ENCODE peak calls at places on chromosomes 3 and 15, in eight cellular contexts. One of them, this sample, is unnamed.

GRCh38 chr15:23402544-23402943 is 44.5 kb downstream of the GOLGA6L2 start:
- DNase-seq in fibroblast of pulmonary artery: no peak
- DNase-seq in lung: no peak
- DNase-seq in cardiac fibroblast: no peak
- DNase-seq in kidney: no peak
- DNase-seq in left lung: no peak
- DNase-seq in PC-9: no peak
- DNase-seq in foreskin fibroblast: no peak
- DNase-seq in this sample: no peak

GRCh38 chr15:48330045-48330840 is 986 bp upstream of the DUT start:
- DNase-seq in PC-9: no peak
- DNase-seq in fibroblast of pulmonary artery: peak; percentile 30
- DNase-seq in cardiac fibroblast: peak; percentile 24
- DNase-seq in left lung: no peak
- DNase-seq in lung: no peak
- DNase-seq in foreskin fibroblast: no peak
- DNase-seq in kidney: no peak
- DNase-seq in this sample: no peak

GRCh38 chr3:4866841-4867240 is 112.4 kb upstream of the BHLHE40 start:
- DNase-seq in cardiac fibroblast: peak; percentile 59
- DNase-seq in foreskin fibroblast: peak; percentile 15
- DNase-seq in lung: no peak
- DNase-seq in PC-9: no peak
- DNase-seq in fibroblast of pulmonary artery: peak; percentile 57
- DNase-seq in kidney: no peak
- DNase-seq in left lung: no peak
- DNase-seq in this sample: peak; percentile 21

GRCh38 chr15:88725305-88726220 is 77.7 kb upstream of the ACAN start:
- DNase-seq in PC-9: no peak
- DNase-seq in cardiac fibroblast: no peak
- DNase-seq in fibroblast of pulmonary artery: no peak
- DNase-seq in kidney: no peak
- DNase-seq in lung: no peak
- DNase-seq in foreskin fibroblast: no peak
- DNase-seq in left lung: no peak
- DNase-seq in this sample: no peak

GRCh38 chr3:161296814-161297213 is 74.5 kb downstream of the SPTSSB start:
- DNase-seq in left lung: no peak
- DNase-seq in PC-9: no peak
- DNase-seq in fibroblast of pulmonary artery: no peak
- DNase-seq in lung: no peak
- DNase-seq in cardiac fibroblast: no peak
- DNase-seq in kidney: no peak
- DNase-seq in foreskin fibroblast: no peak
- DNase-seq in this sample: no peak

GRCh38 chr3:107436029-107436428 is 58.8 kb downstream of the CCDC54 start:
- DNase-seq in foreskin fibroblast: no peak
- DNase-seq in PC-9: no peak
- DNase-seq in left lung: no peak
- DNase-seq in cardiac fibroblast: no peak
- DNase-seq in fibroblast of pulmonary artery: no peak
- DNase-seq in lung: no peak
- DNase-seq in kidney: no peak
- DNase-seq in this sample: no peak

GRCh38 chr15:51782357-51782896 is 31.0 kb downstream of the TMOD2 start:
- DNase-seq in fibroblast of pulmonary artery: peak; percentile 31
- DNase-seq in foreskin fibroblast: no peak
- DNase-seq in PC-9: peak; percentile 7
- DNase-seq in lung: no peak
- DNase-seq in kidney: no peak
- DNase-seq in cardiac fibroblast: peak; percentile 24
- DNase-seq in left lung: no peak
- DNase-seq in this sample: no peak

GRCh38 chr15:57172925-57173324 is 203.4 kb upstream of the CGNL1 start:
- DNase-seq in PC-9: no peak
- DNase-seq in left lung: no peak
- DNase-seq in lung: no peak
- DNase-seq in fibroblast of pulmonary artery: peak; percentile 84
- DNase-seq in kidney: no peak
- DNase-seq in foreskin fibroblast: no peak
- DNase-seq in cardiac fibroblast: peak; percentile 74
- DNase-seq in this sample: no peak

GRCh38 chr15:61888074-61888780 is 172.0 kb downstream of the VPS13C start:
- DNase-seq in lung: no peak
- DNase-seq in foreskin fibroblast: no peak
- DNase-seq in cardiac fibroblast: peak; percentile 24
- DNase-seq in left lung: no peak
- DNase-seq in PC-9: no peak
- DNase-seq in kidney: no peak
- DNase-seq in fibroblast of pulmonary artery: peak; percentile 48
- DNase-seq in this sample: no peak

GRCh38 chr3:126102011-126102410 is 18.1 kb upstream of the SLC41A3 start:
- DNase-seq in cardiac fibroblast: no peak
- DNase-seq in PC-9: no peak
- DNase-seq in foreskin fibroblast: no peak
- DNase-seq in lung: peak; percentile 10
- DNase-seq in kidney: no peak
- DNase-seq in left lung: no peak
- DNase-seq in fibroblast of pulmonary artery: no peak
- DNase-seq in this sample: no peak

DNA sequence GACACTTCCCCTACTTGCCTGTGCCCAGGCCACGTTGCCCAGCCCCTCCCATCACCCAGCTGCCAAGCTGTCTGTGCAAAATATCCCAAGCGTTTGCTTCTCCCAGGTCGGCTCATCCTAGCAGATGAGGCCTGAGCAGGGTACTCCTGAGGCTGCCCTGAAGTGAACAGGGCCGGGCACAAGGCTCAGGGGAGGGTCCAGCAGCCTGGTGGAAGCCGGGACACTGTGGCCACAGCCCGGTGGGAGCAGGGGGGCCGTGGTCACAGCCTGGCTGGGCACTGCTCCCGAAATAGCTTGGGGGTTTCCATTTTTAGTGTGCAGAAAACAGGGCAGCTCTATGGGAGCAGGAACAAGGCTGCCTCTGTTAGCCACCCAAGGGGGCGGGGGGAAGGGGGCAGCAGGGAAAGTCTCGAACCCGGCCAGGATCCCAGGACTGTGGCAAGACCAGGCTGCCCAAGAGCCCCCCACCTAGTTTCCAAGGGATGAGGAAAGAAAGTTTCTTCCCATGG is 3.4 kb downstream of the PLXNB1 start:
- DNase-seq in PC-9: no peak
- DNase-seq in kidney: peak; percentile 73
- DNase-seq in left lung: no peak
- DNase-seq in cardiac fibroblast: no peak
- DNase-seq in foreskin fibroblast: no peak
- DNase-seq in fibroblast of pulmonary artery: no peak
- DNase-seq in lung: no peak
- DNase-seq in this sample: no peak
- H3K4me3 ChIP-seq in PC-9: no peak overlapping the region
- H3K4me3 ChIP-seq in kidney: peak overlapping the region; percentile 75
- H3K4me3 ChIP-seq in left lung: peak overlapping the region; percentile 67
- H3K4me3 ChIP-seq in cardiac fibroblast: no peak overlapping the region
- H3K4me3 ChIP-seq in foreskin fibroblast: no peak overlapping the region
- H3K4me3 ChIP-seq in fibroblast of pulmonary artery: no peak overlapping the region
- H3K4me3 ChIP-seq in lung: no peak overlapping the region
- H3K4me3 ChIP-seq in this sample: no peak overlapping the region

GRCh38 chr15:40928351-40928974 is 677 bp upstream of the DLL4 start:
- DNase-seq in foreskin fibroblast: no peak
- DNase-seq in cardiac fibroblast: no peak
- DNase-seq in PC-9: peak; percentile 26
- DNase-seq in lung: no peak
- DNase-seq in fibroblast of pulmonary artery: no peak
- DNase-seq in left lung: no peak
- DNase-seq in kidney: peak; percentile 83
- DNase-seq in this sample: no peak

GRCh38 chr15:40928975-40929729 is at the start of gene DLL4:
- DNase-seq in PC-9: peak; percentile 72
- DNase-seq in lung: peak; percentile 78
- DNase-seq in cardiac fibroblast: peak; percentile 44
- DNase-seq in kidney: peak; percentile 90
- DNase-seq in fibroblast of pulmonary artery: no peak
- DNase-seq in left lung: peak; percentile 89
- DNase-seq in foreskin fibroblast: peak; percentile 59
- DNase-seq in this sample: no peak

GRCh38 chr15:40926659-40927496 is 2.3 kb upstream of the DLL4 start:
- DNase-seq in foreskin fibroblast: no peak
- DNase-seq in lung: no peak
- DNase-seq in fibroblast of pulmonary artery: no peak
- DNase-seq in left lung: peak; percentile 58
- DNase-seq in cardiac fibroblast: no peak
- DNase-seq in PC-9: no peak
- DNase-seq in kidney: no peak
- DNase-seq in this sample: no peak

GRCh38 chr15:40925863-40926658 is 3.1 kb upstream of the DLL4 start:
- DNase-seq in cardiac fibroblast: no peak
- DNase-seq in foreskin fibroblast: no peak
- DNase-seq in PC-9: peak; percentile 40
- DNase-seq in fibroblast of pulmonary artery: no peak
- DNase-seq in left lung: peak; percentile 80
- DNase-seq in lung: no peak
- DNase-seq in kidney: peak; percentile 75
- DNase-seq in this sample: no peak

DNA sequence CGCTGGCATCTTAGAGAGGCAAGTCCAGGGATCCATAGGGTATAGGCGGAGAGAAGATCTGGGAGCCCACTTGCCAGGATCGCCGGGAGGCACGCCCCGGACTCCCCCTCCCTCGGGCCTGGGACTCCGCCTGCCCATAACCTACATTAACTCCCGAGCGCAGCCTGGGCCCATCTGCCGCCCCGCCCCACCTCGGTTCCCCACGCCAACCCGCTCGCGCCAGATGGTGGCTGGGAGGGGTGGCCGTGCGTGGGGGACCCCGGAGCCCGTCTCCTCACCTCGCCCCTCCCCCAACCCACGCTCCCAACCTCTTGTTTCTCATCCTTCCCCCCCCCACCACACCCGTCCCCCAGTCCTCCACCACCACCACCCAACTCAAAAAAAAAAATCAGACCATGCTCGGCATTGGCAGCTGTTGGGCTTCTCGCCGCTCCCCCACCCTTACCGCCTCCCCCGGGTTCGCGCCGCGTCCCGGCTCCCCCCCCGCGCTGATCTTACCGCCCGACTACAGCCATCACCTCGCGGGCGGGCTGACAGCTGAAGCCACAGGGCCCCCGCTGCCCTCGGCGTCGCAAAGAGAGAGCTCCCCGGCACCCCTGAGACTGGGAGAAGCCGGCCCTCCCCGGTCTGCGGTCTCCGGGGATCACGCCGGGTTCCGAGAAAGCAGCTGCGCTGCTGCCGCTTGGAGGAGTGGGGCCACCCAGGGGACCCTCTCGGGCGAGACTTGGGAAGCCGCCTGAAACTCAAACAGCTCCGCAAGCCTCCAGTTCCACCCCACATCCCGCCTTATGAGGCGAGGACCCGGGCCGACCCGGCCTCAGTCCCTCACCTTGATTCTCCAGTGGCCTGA is 1.4 kb upstream of the DLL4 start:
- DNase-seq in foreskin fibroblast: no peak
- DNase-seq in lung: no peak
- DNase-seq in fibroblast of pulmonary artery: no peak
- DNase-seq in PC-9: no peak
- DNase-seq in cardiac fibroblast: no peak
- DNase-seq in left lung: peak; percentile 78
- DNase-seq in kidney: peak; percentile 69
- DNase-seq in this sample: no peak
- H3K4me3 ChIP-seq in foreskin fibroblast: peak overlapping the region; percentile 57
- H3K4me3 ChIP-seq in lung: peak overlapping the region; percentile 30
- H3K4me3 ChIP-seq in fibroblast of pulmonary artery: peak overlapping the region; percentile 12
- H3K4me3 ChIP-seq in PC-9: peak overlapping the region; percentile 77
- H3K4me3 ChIP-seq in cardiac fibroblast: peak overlapping the region; percentile 23
- H3K4me3 ChIP-seq in left lung: peak overlapping the region; percentile 48
- H3K4me3 ChIP-seq in kidney: no peak overlapping the region
- H3K4me3 ChIP-seq in this sample: peak overlapping the region; percentile 30

GRCh38 chr3:25433106-25433505 is 5.0 kb downstream of the RARB start:
- DNase-seq in cardiac fibroblast: no peak
- DNase-seq in kidney: no peak
- DNase-seq in fibroblast of pulmonary artery: no peak
- DNase-seq in foreskin fibroblast: no peak
- DNase-seq in lung: no peak
- DNase-seq in PC-9: no peak
- DNase-seq in left lung: no peak
- DNase-seq in this sample: no peak

GRCh38 chr3:25429441-25429907 is 1.4 kb downstream of the RARB start:
- DNase-seq in kidney: no peak
- DNase-seq in left lung: no peak
- DNase-seq in PC-9: no peak
- DNase-seq in lung: no peak
- DNase-seq in foreskin fibroblast: no peak
- DNase-seq in cardiac fibroblast: no peak
- DNase-seq in fibroblast of pulmonary artery: no peak
- DNase-seq in this sample: no peak

GRCh38 chr3:25429960-25430941 is 2.2 kb downstream of the RARB start:
- DNase-seq in foreskin fibroblast: no peak
- DNase-seq in PC-9: no peak
- DNase-seq in kidney: no peak
- DNase-seq in lung: no peak
- DNase-seq in cardiac fibroblast: peak; percentile 25
- DNase-seq in fibroblast of pulmonary artery: peak; percentile 38
- DNase-seq in left lung: no peak
- DNase-seq in this sample: no peak

GRCh38 chr3:25432191-25432720 is 4.2 kb downstream of the RARB start:
- DNase-seq in fibroblast of pulmonary artery: no peak
- DNase-seq in cardiac fibroblast: no peak
- DNase-seq in PC-9: no peak
- DNase-seq in foreskin fibroblast: no peak
- DNase-seq in left lung: no peak
- DNase-seq in kidney: no peak
- DNase-seq in lung: no peak
- DNase-seq in this sample: no peak

DNA sequence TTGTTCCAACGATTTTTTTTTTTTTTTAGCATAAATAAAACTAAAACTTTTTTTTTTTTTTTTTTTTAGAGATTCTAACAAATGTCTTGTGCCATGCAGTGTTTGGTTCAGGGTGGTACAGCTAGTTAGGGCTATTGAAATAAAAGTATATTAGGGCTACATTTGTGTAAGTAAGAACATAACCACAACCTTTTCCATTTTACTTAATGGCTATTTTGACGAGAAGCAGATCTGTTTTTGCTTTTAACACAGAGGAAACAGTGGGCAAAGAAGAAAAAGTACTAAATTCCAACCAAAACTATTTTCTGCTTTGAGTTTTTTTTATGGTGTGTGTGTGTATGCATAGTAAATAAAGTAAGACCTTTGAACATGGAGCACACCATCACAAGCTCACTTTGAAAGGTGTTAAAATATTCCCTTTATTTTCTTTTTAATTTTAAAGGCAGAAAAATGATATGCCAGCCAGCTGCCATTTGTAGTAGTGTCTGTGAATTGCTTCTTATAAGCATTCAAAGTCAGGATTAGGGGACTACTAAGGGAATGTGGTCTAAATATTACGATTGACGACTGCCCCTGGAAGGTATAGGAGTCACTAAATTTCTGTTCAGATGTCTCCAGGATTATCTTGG is 3.0 kb downstream of the RARB start:
- DNase-seq in foreskin fibroblast: no peak
- DNase-seq in left lung: no peak
- DNase-seq in PC-9: no peak
- DNase-seq in fibroblast of pulmonary artery: peak; percentile 17
- DNase-seq in cardiac fibroblast: no peak
- DNase-seq in lung: no peak
- DNase-seq in kidney: no peak
- DNase-seq in this sample: no peak
- H3K4me3 ChIP-seq in foreskin fibroblast: peak overlapping the region; percentile 46
- H3K4me3 ChIP-seq in left lung: peak overlapping the region; percentile 38
- H3K4me3 ChIP-seq in PC-9: no peak overlapping the region
- H3K4me3 ChIP-seq in fibroblast of pulmonary artery: peak overlapping the region; percentile 70
- H3K4me3 ChIP-seq in cardiac fibroblast: no peak overlapping the region
- H3K4me3 ChIP-seq in lung: no peak overlapping the region
- H3K4me3 ChIP-seq in kidney: peak overlapping the region; percentile 88
- H3K4me3 ChIP-seq in this sample: no peak overlapping the region

GRCh38 chr15:90248760-90249122 is 615 bp upstream of the TTLL13 start:
- DNase-seq in kidney: no peak
- DNase-seq in left lung: no peak
- DNase-seq in lung: no peak
- DNase-seq in foreskin fibroblast: no peak
- DNase-seq in fibroblast of pulmonary artery: no peak
- DNase-seq in cardiac fibroblast: no peak
- DNase-seq in PC-9: no peak
- DNase-seq in this sample: no peak
- H3K4me3 ChIP-seq in kidney: peak overlapping the region; percentile 32
- H3K4me3 ChIP-seq in left lung: peak overlapping the region; percentile 52
- H3K4me3 ChIP-seq in lung: no peak overlapping the region
- H3K4me3 ChIP-seq in foreskin fibroblast: no peak overlapping the region
- H3K4me3 ChIP-seq in fibroblast of pulmonary artery: no peak overlapping the region
- H3K4me3 ChIP-seq in cardiac fibroblast: no peak overlapping the region
- H3K4me3 ChIP-seq in PC-9: peak overlapping the region; percentile 75
- H3K4me3 ChIP-seq in this sample: no peak overlapping the region

This sample was measured in skeletal muscle cell.